ENCODE peak calls at places on chromosomes 4 and X, in eight cellular contexts. One of them, this sample, is unnamed.

GRCh38 chr4:132587626-132588025 is 561.5 kb upstream of the PCDH10 start:
- DNase-seq in fibroblast of mammary gland: no peak
- DNase-seq in CD4-positive, alpha-beta T cell: no peak
- DNase-seq in activated effector memory CD4-positive, alpha-beta T cell treated with Interleukin-2 at 50 U/mL for 16 hours: no peak
- DNase-seq in stimulated activated CD8-positive, alpha-beta memory T cell treated with anti-CD3 and anti-CD28 coated beads, Interleukin-7, amount 100 ng/mL, for 24 hours: no peak
- DNase-seq in GM13976: no peak
- DNase-seq in foreskin fibroblast: no peak
- DNase-seq in choroid plexus epithelial cell: peak
- DNase-seq in this sample: no peak

GRCh38 chr4:93063325-93063724 is 759.6 kb downstream of the GRID2 start:
- DNase-seq in choroid plexus epithelial cell: no peak
- DNase-seq in GM13976: no peak
- DNase-seq in fibroblast of mammary gland: no peak
- DNase-seq in activated effector memory CD4-positive, alpha-beta T cell treated with Interleukin-2 at 50 U/mL for 16 hours: no peak
- DNase-seq in stimulated activated CD8-positive, alpha-beta memory T cell treated with anti-CD3 and anti-CD28 coated beads, Interleukin-7, amount 100 ng/mL, for 24 hours: no peak
- DNase-seq in CD4-positive, alpha-beta T cell: no peak
- DNase-seq in foreskin fibroblast: no peak
- DNase-seq in this sample: no peak

GRCh38 chr4:45629717-45630116 is 494.1 kb downstream of the GABRG1 start:
- DNase-seq in stimulated activated CD8-positive, alpha-beta memory T cell treated with anti-CD3 and anti-CD28 coated beads, Interleukin-7, amount 100 ng/mL, for 24 hours: no peak
- DNase-seq in choroid plexus epithelial cell: peak
- DNase-seq in GM13976: no peak
- DNase-seq in CD4-positive, alpha-beta T cell: no peak
- DNase-seq in activated effector memory CD4-positive, alpha-beta T cell treated with Interleukin-2 at 50 U/mL for 16 hours: no peak
- DNase-seq in foreskin fibroblast: no peak
- DNase-seq in fibroblast of mammary gland: no peak
- DNase-seq in this sample: peak

GRCh38 chr4:94507281-94507680 is 55.5 kb downstream of the PDLIM5 start:
- DNase-seq in choroid plexus epithelial cell: no peak
- DNase-seq in GM13976: no peak
- DNase-seq in CD4-positive, alpha-beta T cell: no peak
- DNase-seq in fibroblast of mammary gland: no peak
- DNase-seq in foreskin fibroblast: no peak
- DNase-seq in activated effector memory CD4-positive, alpha-beta T cell treated with Interleukin-2 at 50 U/mL for 16 hours: no peak
- DNase-seq in stimulated activated CD8-positive, alpha-beta memory T cell treated with anti-CD3 and anti-CD28 coated beads, Interleukin-7, amount 100 ng/mL, for 24 hours: no peak
- DNase-seq in this sample: no peak

GRCh38 chrX:130176354-130176776 is 4.6 kb downstream of the RAB33A start:
- DNase-seq in choroid plexus epithelial cell: no peak
- DNase-seq in stimulated activated CD8-positive, alpha-beta memory T cell treated with anti-CD3 and anti-CD28 coated beads, Interleukin-7, amount 100 ng/mL, for 24 hours: no peak
- DNase-seq in GM13976: peak
- DNase-seq in CD4-positive, alpha-beta T cell: no peak
- DNase-seq in fibroblast of mammary gland: no peak
- DNase-seq in activated effector memory CD4-positive, alpha-beta T cell treated with Interleukin-2 at 50 U/mL for 16 hours: no peak
- DNase-seq in foreskin fibroblast: no peak
- DNase-seq in this sample: no peak

GRCh38 chr4:38965866-38966265 is 66.3 kb downstream of the TMEM156 start:
- DNase-seq in stimulated activated CD8-positive, alpha-beta memory T cell treated with anti-CD3 and anti-CD28 coated beads, Interleukin-7, amount 100 ng/mL, for 24 hours: no peak
- DNase-seq in foreskin fibroblast: no peak
- DNase-seq in GM13976: no peak
- DNase-seq in choroid plexus epithelial cell: no peak
- DNase-seq in fibroblast of mammary gland: no peak
- DNase-seq in CD4-positive, alpha-beta T cell: no peak
- DNase-seq in activated effector memory CD4-positive, alpha-beta T cell treated with Interleukin-2 at 50 U/mL for 16 hours: no peak
- DNase-seq in this sample: no peak

GRCh38 chr4:101349346-101350064 is 2.2 kb upstream of the PPP3CA start:
- DNase-seq in CD4-positive, alpha-beta T cell: no peak
- DNase-seq in choroid plexus epithelial cell: no peak
- DNase-seq in GM13976: no peak
- DNase-seq in fibroblast of mammary gland: peak
- DNase-seq in activated effector memory CD4-positive, alpha-beta T cell treated with Interleukin-2 at 50 U/mL for 16 hours: no peak
- DNase-seq in foreskin fibroblast: peak
- DNase-seq in stimulated activated CD8-positive, alpha-beta memory T cell treated with anti-CD3 and anti-CD28 coated beads, Interleukin-7, amount 100 ng/mL, for 24 hours: no peak
- DNase-seq in this sample: peak

GRCh38 chrX:19005909-19006308 is 22.0 kb upstream of the PHKA2 start:
- DNase-seq in fibroblast of mammary gland: no peak
- DNase-seq in stimulated activated CD8-positive, alpha-beta memory T cell treated with anti-CD3 and anti-CD28 coated beads, Interleukin-7, amount 100 ng/mL, for 24 hours: no peak
- DNase-seq in GM13976: no peak
- DNase-seq in activated effector memory CD4-positive, alpha-beta T cell treated with Interleukin-2 at 50 U/mL for 16 hours: no peak
- DNase-seq in CD4-positive, alpha-beta T cell: no peak
- DNase-seq in foreskin fibroblast: no peak
- DNase-seq in choroid plexus epithelial cell: no peak
- DNase-seq in this sample: no peak

GRCh38 chr4:141702472-141703182 is 66.2 kb downstream of the IL15 start:
- DNase-seq in activated effector memory CD4-positive, alpha-beta T cell treated with Interleukin-2 at 50 U/mL for 16 hours: no peak
- DNase-seq in CD4-positive, alpha-beta T cell: no peak
- DNase-seq in stimulated activated CD8-positive, alpha-beta memory T cell treated with anti-CD3 and anti-CD28 coated beads, Interleukin-7, amount 100 ng/mL, for 24 hours: no peak
- DNase-seq in GM13976: no peak
- DNase-seq in fibroblast of mammary gland: no peak
- DNase-seq in foreskin fibroblast: no peak
- DNase-seq in choroid plexus epithelial cell: peak
- DNase-seq in this sample: no peak

GRCh38 chr4:6362896-6363295 is 93.2 kb downstream of the WFS1 start:
- DNase-seq in foreskin fibroblast: peak
- DNase-seq in stimulated activated CD8-positive, alpha-beta memory T cell treated with anti-CD3 and anti-CD28 coated beads, Interleukin-7, amount 100 ng/mL, for 24 hours: no peak
- DNase-seq in CD4-positive, alpha-beta T cell: peak
- DNase-seq in fibroblast of mammary gland: peak
- DNase-seq in choroid plexus epithelial cell: peak
- DNase-seq in GM13976: peak
- DNase-seq in activated effector memory CD4-positive, alpha-beta T cell treated with Interleukin-2 at 50 U/mL for 16 hours: no peak
- DNase-seq in this sample: no peak

GRCh38 chr4:10063544-10064300 is 42.4 kb upstream of the SLC2A9 start:
- DNase-seq in choroid plexus epithelial cell: peak
- DNase-seq in foreskin fibroblast: peak
- DNase-seq in GM13976: no peak
- DNase-seq in activated effector memory CD4-positive, alpha-beta T cell treated with Interleukin-2 at 50 U/mL for 16 hours: no peak
- DNase-seq in CD4-positive, alpha-beta T cell: no peak
- DNase-seq in fibroblast of mammary gland: peak
- DNase-seq in stimulated activated CD8-positive, alpha-beta memory T cell treated with anti-CD3 and anti-CD28 coated beads, Interleukin-7, amount 100 ng/mL, for 24 hours: no peak
- DNase-seq in this sample: peak

GRCh38 chr4:89915151-89915550 is 20.5 kb downstream of the MMRN1 start:
- DNase-seq in activated effector memory CD4-positive, alpha-beta T cell treated with Interleukin-2 at 50 U/mL for 16 hours: no peak
- DNase-seq in fibroblast of mammary gland: no peak
- DNase-seq in foreskin fibroblast: no peak
- DNase-seq in choroid plexus epithelial cell: no peak
- DNase-seq in CD4-positive, alpha-beta T cell: no peak
- DNase-seq in stimulated activated CD8-positive, alpha-beta memory T cell treated with anti-CD3 and anti-CD28 coated beads, Interleukin-7, amount 100 ng/mL, for 24 hours: no peak
- DNase-seq in GM13976: no peak
- DNase-seq in this sample: no peak

GRCh38 chr4:77714514-77714913 is 104.7 kb downstream of the CNOT6L start:
- DNase-seq in foreskin fibroblast: no peak
- DNase-seq in choroid plexus epithelial cell: no peak
- DNase-seq in GM13976: no peak
- DNase-seq in fibroblast of mammary gland: no peak
- DNase-seq in stimulated activated CD8-positive, alpha-beta memory T cell treated with anti-CD3 and anti-CD28 coated beads, Interleukin-7, amount 100 ng/mL, for 24 hours: no peak
- DNase-seq in CD4-positive, alpha-beta T cell: no peak
- DNase-seq in activated effector memory CD4-positive, alpha-beta T cell treated with Interleukin-2 at 50 U/mL for 16 hours: no peak
- DNase-seq in this sample: no peak

This sample was measured in amygdala.